ENCODE peak calls at places on chromosomes 1 and 21, in nine cellular contexts. S, T, J, A, M, Y, K, Q and O are unnamed samples.

GRCh38 chr1:39238476-39238875 is 34.0 kb downstream of the MACF1 start:
- DNase-seq in T (peak), Q (peak), A (no peak), Y (no peak), S (peak), M (peak), K (peak), J (peak), O (no peak)

GRCh38 chr1:20037877-20038276 is 32.1 kb upstream of the PLA2G5 start:
- DNase-seq in Q (no peak), J (no peak), S (no peak), K (peak), M (no peak), T (no peak), Y (no peak), A (no peak), O (no peak)

GRCh38 chr1:98355656-98356384 is 305.7 kb upstream of the SNX7 start:
- DNase-seq in Y (no peak), J (no peak), K (peak), Q (no peak), M (no peak), T (peak), S (peak), A (no peak), O (no peak)

GRCh38 chr21:26804895-26805609 is 40.2 kb downstream of the ADAMTS1 start:
- DNase-seq in K (no peak), Y (no peak), S (peak), M (no peak), Q (no peak), A (no peak), T (peak), J (no peak), O (no peak)

GRCh38 chr1:68121536-68121935 is 71.1 kb upstream of the DIRAS3 start:
- DNase-seq in A (no peak), T (peak), Q (no peak), K (peak), M (peak), S (peak), J (no peak), Y (no peak), O (no peak)

GRCh38 chr1:153677718-153678518 is 570 bp upstream of the NPR1 start:
- DNase-seq in T (peak), J (no peak), M (peak), Q (peak), S (peak), A (peak), Y (peak), K (peak), O (peak)

GRCh38 chr1:47681735-47682134 is 243.9 kb downstream of the FOXD2 start:
- DNase-seq in J (no peak), K (no peak), Q (no peak), Y (no peak), M (no peak), S (no peak), T (no peak), A (no peak), O (no peak)

GRCh38 chr21:43905726-43906455 is 40.9 kb downstream of the AGPAT3 start:
- DNase-seq in K (no peak), Q (no peak), T (no peak), A (no peak), J (no peak), Y (peak), S (no peak), M (no peak), O (no peak)

GRCh38 chr1:26697441-26697977 is 1.7 kb downstream of the ARID1A start:
- DNase-seq in T (no peak), J (no peak), A (no peak), K (no peak), S (no peak), Q (no peak), M (no peak), Y (peak), O (no peak)

GRCh38 chr1:76254165-76255043 is 179.9 kb downstream of the ST6GALNAC3 start:
- DNase-seq in A (no peak), Y (no peak), K (peak), T (no peak), S (peak), J (no peak), M (peak), Q (no peak), O (no peak)

GRCh38 chr1:165824269-165824643 is 3.2 kb upstream of the UCK2 start:
- DNase-seq in Q (no peak), Y (no peak), J (no peak), K (no peak), M (no peak), A (no peak), S (no peak), T (no peak), O (no peak)

GRCh38 chr1:50106095-50106761 is 2.5 kb upstream of the ELAVL4 start:
- DNase-seq in S (no peak), M (no peak), A (no peak), T (no peak), Q (no peak), K (no peak), J (no peak), Y (no peak), O (no peak)

GRCh38 chr21:39386194-39386593 is 37.3 kb upstream of the HMGN1 start:
- DNase-seq in Q (peak), Y (peak), A (no peak), J (no peak), K (no peak), S (peak), M (peak), T (peak), O (no peak)

GRCh38 chr1:48749068-48749467 is 27.6 kb downstream of the BEND5 start:
- DNase-seq in S (no peak), T (no peak), J (no peak), A (no peak), Y (no peak), M (no peak), K (no peak), Q (no peak), O (no peak)

GRCh38 chr1:38129971-38130370 is 83.4 kb upstream of the POU3F1 start:
- DNase-seq in Y (no peak), A (no peak), S (no peak), Q (no peak), M (no peak), J (no peak), K (no peak), T (no peak), O (no peak)

GRCh38 chr1:37041483-37041882 is 7.2 kb upstream of the GRIK3 start:
- DNase-seq in Y (no peak), T (no peak), K (no peak), Q (no peak), S (no peak), J (no peak), M (no peak), A (no peak), O (no peak)

GRCh38 chr1:208834346-208835081 is 590.3 kb upstream of the PLXNA2 start:
- DNase-seq in K (peak), Q (no peak), Y (no peak), S (peak), A (no peak), J (no peak), M (peak), T (peak), O (peak)

GRCh38 chr1:6867688-6868370 is 82.6 kb downstream of the CAMTA1 start:
- DNase-seq in S (no peak), Q (no peak), Y (no peak), A (no peak), M (no peak), J (no peak), T (no peak), K (no peak), O (no peak)

GRCh38 chr1:19872190-19872589 is 10.0 kb upstream of the OTUD3 start:
- DNase-seq in Q (no peak), J (peak), Y (no peak), M (no peak), A (no peak), T (no peak), K (peak), S (no peak), O (no peak)

GRCh38 chr1:74693473-74693872 is 19.9 kb upstream of the ERICH3 start:
- DNase-seq in M (peak), Q (no peak), J (no peak), S (no peak), A (no peak), Y (no peak), T (peak), K (peak), O (no peak)

GRCh38 chr1:168465942-168466702 is 77.7 kb downstream of the XCL2 start:
- DNase-seq in S (peak), A (no peak), J (no peak), Y (no peak), K (peak), T (no peak), M (peak), Q (no peak), O (no peak)

GRCh38 chr1:240282061-240282830 is 190.6 kb downstream of the FMN2 start:
- DNase-seq in Q (no peak), J (no peak), A (no peak), S (no peak), Y (no peak), M (no peak), K (peak), T (peak), O (no peak)

GRCh38 chr21:14869984-14870840 is 194.6 kb downstream of the NRIP1 start:
- DNase-seq in Y (no peak), T (no peak), K (peak), A (no peak), J (no peak), M (no peak), Q (no peak), S (no peak), O (no peak)

GRCh38 chr1:36851087-36851486 is 183.2 kb downstream of the GRIK3 start:
- DNase-seq in M (no peak), Q (no peak), K (no peak), J (no peak), Y (no peak), A (no peak), T (no peak), S (no peak), O (no peak)

GRCh38 chr1:223639333-223639749 is 26.2 kb downstream of the CAPN8 start:
- DNase-seq in T (no peak), A (no peak), J (no peak), S (peak), K (peak), M (no peak), Q (no peak), Y (no peak), O (no peak)

GRCh38 chr1:33753087-33753856 is 110.6 kb upstream of the HMGB4 start:
- DNase-seq in Q (no peak), M (no peak), K (no peak), T (no peak), S (no peak), J (no peak), Y (no peak), A (no peak), O (no peak)

GRCh38 chr1:79928901-79929300 is 922.4 kb upstream of the ADGRL4 start:
- DNase-seq in M (no peak), Q (no peak), A (no peak), K (no peak), S (no peak), J (no peak), Y (no peak), T (no peak), O (no peak)

GRCh38 chr1:30038134-30039025 is 685.0 kb downstream of the MATN1 start:
- DNase-seq in Q (no peak), J (no peak), A (no peak), K (no peak), Y (no peak), S (no peak), T (no peak), M (no peak), O (no peak)

GRCh38 chr1:94858276-94858675 is 38.1 kb downstream of the SLC44A3 start:
- DNase-seq in J (no peak), K (peak), M (no peak), A (no peak), S (no peak), Q (no peak), Y (no peak), T (no peak), O (no peak)

GRCh38 chr21:45326834-45327457 is 39.3 kb upstream of the POFUT2 start:
- DNase-seq in Q (no peak), S (no peak), J (no peak), T (no peak), Y (no peak), A (no peak), M (no peak), K (no peak), O (no peak)

GRCh38 chr1:24932284-24932683 is 2.2 kb upstream of the RUNX3 start:
- DNase-seq in M (no peak), S (no peak), Q (no peak), J (no peak), K (no peak), Y (no peak), A (peak), T (no peak), O (peak)

DNA sequence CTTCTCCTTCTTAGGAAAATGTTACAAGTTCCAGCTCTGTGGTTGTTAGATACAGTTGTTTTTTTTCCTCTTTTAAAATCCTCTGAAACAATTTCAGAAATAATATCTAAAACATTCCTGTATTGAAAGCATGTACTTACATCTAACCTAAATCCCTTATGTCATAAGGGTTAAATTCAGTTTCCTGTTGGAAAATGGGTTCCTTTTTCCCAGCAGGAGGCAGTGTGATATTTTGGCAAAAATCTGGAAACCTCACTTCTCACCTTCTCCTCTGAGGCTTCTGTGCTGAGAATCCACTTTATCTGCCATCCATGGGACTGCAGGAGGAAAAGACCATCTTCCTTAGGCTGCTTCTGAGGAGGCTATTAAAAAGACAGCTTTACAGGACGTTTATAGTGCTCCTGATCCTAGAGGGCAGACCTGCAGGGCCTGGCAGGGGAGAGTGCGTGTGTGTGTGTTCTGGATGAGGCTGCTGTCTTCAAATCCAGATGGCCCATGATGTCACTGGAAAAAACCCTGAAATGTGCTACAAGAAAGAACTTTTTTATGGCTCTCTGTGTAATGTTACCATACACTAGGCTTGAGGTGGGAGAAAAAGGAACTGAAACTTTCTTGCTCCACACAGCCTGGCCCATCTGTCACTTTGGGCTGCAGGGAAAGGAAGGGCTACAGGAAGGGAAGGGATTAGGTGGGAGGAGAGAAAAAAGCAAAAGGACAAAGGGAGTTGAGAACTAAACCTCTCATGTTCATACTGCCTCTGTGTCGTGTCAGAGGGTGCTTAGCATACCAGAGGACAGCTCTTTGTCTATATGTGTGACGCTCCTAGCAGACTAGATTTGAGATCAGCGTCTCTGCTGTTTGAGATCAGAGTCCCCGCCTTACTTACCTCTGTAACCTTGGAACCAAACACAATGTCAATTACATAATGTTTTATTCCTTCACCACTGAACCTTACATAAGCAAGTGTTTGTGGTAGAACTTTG is 379.2 kb upstream of the SPAG17 start:
- DNase-seq in S (no peak), K (no peak), A (no peak), T (no peak), Q (no peak), J (no peak), Y (no peak), M (no peak), O (peak)
- TF ChIP-seq CTCF in S (no peak), K (no peak), A (no peak), T (no peak), Q (no peak), J (no peak), Y (no peak), M (no peak), O (no peak)

GRCh38 chr1:170790175-170790574 is 126.2 kb downstream of the PRRX1 start:
- DNase-seq in Y (no peak), S (no peak), J (no peak), A (no peak), T (no peak), K (no peak), M (no peak), Q (no peak), O (no peak)
- TF ChIP-seq CTCF in Y (no peak), S (no peak), J (no peak), A (no peak), T (peak), K (no peak), M (no peak), Q (no peak), O (no peak)

GRCh38 chr1:226661271-226661670 is 77.8 kb downstream of the ITPKB start:
- DNase-seq in T (no peak), Y (no peak), K (peak), S (no peak), M (no peak), Q (no peak), A (no peak), J (no peak), O (no peak)

GRCh38 chr1:226663327-226663704 is 75.8 kb downstream of the ITPKB start:
- DNase-seq in K (peak), J (no peak), Y (no peak), Q (no peak), T (no peak), A (no peak), S (no peak), M (no peak), O (no peak)

GRCh38 chr1:226662704-226663326 is 76.3 kb downstream of the ITPKB start:
- DNase-seq in M (peak), Q (no peak), T (peak), S (peak), Y (no peak), A (peak), K (peak), J (peak), O (no peak)

GRCh38 chr1:226660410-226661182 is 78.5 kb downstream of the ITPKB start:
- DNase-seq in M (peak), K (no peak), A (no peak), Y (no peak), S (no peak), J (no peak), Q (no peak), T (no peak), O (peak)

DNA sequence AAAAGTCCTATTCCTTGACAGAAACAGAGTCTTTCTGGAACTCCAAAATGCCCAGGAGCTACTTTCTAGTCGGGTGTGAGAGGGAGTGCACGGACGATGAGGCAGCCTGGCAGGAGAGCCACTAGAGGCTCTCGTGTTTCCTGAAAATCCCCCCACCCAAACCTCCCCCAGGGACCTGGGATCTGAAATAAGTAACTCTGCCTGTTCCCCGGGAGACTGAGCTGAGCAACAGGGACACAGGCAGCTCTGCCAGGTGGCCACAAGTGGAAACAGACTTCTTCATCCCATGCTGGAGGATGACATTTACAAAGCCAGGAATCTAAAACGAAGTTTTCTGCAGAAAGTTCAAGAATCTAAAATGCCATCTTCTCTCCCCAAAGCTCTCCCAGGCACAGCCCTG is 77.1 kb downstream of the ITPKB start:
- DNase-seq in T (peak), K (no peak), A (no peak), Q (no peak), Y (no peak), M (no peak), J (no peak), S (peak), O (peak)
- TF ChIP-seq CTCF in T (peak), K (no peak), A (no peak), Q (no peak), Y (no peak), M (no peak), J (no peak), S (no peak), O (no peak)

DNA sequence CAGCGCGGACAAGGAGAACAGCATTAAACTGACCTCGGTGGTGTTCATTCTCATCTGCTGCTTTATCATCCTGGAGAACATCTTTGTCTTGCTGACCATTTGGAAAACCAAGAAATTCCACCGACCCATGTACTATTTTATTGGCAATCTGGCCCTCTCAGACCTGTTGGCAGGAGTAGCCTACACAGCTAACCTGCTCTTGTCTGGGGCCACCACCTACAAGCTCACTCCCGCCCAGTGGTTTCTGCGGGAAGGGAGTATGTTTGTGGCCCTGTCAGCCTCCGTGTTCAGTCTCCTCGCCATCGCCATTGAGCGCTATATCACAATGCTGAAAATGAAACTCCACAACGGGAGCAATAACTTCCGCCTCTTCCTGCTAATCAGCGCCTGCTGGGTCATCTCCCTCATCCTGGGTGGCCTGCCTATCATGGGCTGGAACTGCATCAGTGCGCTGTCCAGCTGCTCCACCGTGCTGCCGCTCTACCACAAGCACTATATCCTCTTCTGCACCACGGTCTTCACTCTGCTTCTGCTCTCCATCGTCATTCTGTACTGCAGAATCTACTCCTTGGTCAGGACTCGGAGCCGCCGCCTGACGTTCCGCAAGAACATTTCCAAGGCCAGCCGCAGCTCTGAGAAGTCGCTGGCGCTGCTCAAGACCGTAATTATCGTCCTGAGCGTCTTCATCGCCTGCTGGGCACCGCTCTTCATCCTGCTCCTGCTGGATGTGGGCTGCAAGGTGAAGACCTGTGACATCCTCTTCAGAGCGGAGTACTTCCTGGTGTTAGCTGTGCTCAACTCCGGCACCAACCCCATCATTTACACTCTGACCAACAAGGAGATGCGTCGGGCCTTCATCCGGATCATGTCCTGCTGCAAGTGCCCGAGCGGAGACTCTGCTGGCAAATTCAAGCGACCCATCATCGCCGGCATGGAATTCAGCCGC is 2.5 kb downstream of the S1PR1 start:
- DNase-seq in S (peak), Q (no peak), M (no peak), J (no peak), T (no peak), Y (no peak), K (no peak), A (no peak), O (no peak)
- TF ChIP-seq CTCF in S (peak), Q (no peak), M (no peak), J (no peak), T (no peak), Y (no peak), K (no peak), A (no peak), O (peak)

GRCh38 chr1:184740344-184740743 is 14.3 kb downstream of the EDEM3 start:
- DNase-seq in T (no peak), S (no peak), A (no peak), K (no peak), M (no peak), Q (no peak), Y (no peak), J (no peak), O (no peak)

GRCh38 chr1:184734972-184735371 is 19.7 kb downstream of the EDEM3 start:
- DNase-seq in M (no peak), K (no peak), T (no peak), Q (no peak), J (no peak), S (no peak), A (no peak), Y (no peak), O (no peak)

GRCh38 chr1:184743062-184743756 is 11.4 kb downstream of the EDEM3 start:
- DNase-seq in T (no peak), K (peak), J (no peak), S (no peak), M (peak), Y (no peak), Q (no peak), A (no peak), O (no peak)

GRCh38 chr1:184739796-184740195 is 14.9 kb downstream of the EDEM3 start:
- DNase-seq in Y (no peak), K (no peak), Q (no peak), A (no peak), J (no peak), S (no peak), T (no peak), M (no peak), O (no peak)

GRCh38 chr1:184739070-184739469 is 15.6 kb downstream of the EDEM3 start:
- DNase-seq in Y (no peak), K (no peak), S (no peak), J (no peak), Q (no peak), T (no peak), A (no peak), M (no peak), O (no peak)
- TF ChIP-seq CTCF in Y (no peak), K (no peak), S (no peak), J (no peak), Q (no peak), T (no peak), A (no peak), M (no peak), O (no peak)